ENCODE peak calls at places on chromosomes 1 and 21, in seven cellular contexts. T, E, A, O, R, K and C are unnamed samples.

GRCh38 chr1:220700591-220701179 is 10.5 kb downstream of the C1orf115 start:
- DNase-seq in T (no peak), E (no peak), A (no peak), O (no peak), R (no peak), K (no peak), C (no peak)

GRCh38 chr1:6359568-6360496 is 33.7 kb downstream of the ACOT7 start:
- DNase-seq in T (peak; percentile 33), E (peak; percentile 48), A (peak; percentile 28), O (peak; percentile 87), R (peak; percentile 73), K (peak; percentile 24), C (peak; percentile 70)

GRCh38 chr1:2537785-2538115 is 7.7 kb upstream of the HES5 start:
- DNase-seq in T (no peak), E (no peak), A (no peak), O (no peak), R (no peak), K (no peak), C (no peak)

GRCh38 chr1:211174375-211174774 is 40.4 kb upstream of the KCNH1 start:
- DNase-seq in T (no peak), E (no peak), A (no peak), O (no peak), R (no peak), K (no peak), C (no peak)

GRCh38 chr1:65209005-65209885 is 61.2 kb downstream of the AK4 start:
- DNase-seq in T (no peak), E (no peak), A (peak; percentile 73), O (no peak), R (peak; percentile 28), K (peak; percentile 36), C (no peak)

GRCh38 chr1:189616893-189617292 is 860.8 kb downstream of the BRINP3 start:
- DNase-seq in T (no peak), E (no peak), A (no peak), O (no peak), R (no peak), K (no peak), C (no peak)

GRCh38 chr1:22854688-22855565 is 117.7 kb downstream of the LACTBL1 start:
- DNase-seq in T (no peak), E (no peak), A (no peak), O (no peak), R (no peak), K (peak; percentile 62), C (peak; percentile 24)

GRCh38 chr1:1788646-1789431 is 10.6 kb upstream of the NADK start:
- DNase-seq in T (no peak), E (no peak), A (no peak), O (peak; percentile 9), R (no peak), K (peak; percentile 45), C (no peak)

GRCh38 chr1:225825606-225826005 is 15.7 kb downstream of the EPHX1 start:
- DNase-seq in T (no peak), E (no peak), A (no peak), O (no peak), R (no peak), K (no peak), C (no peak)

GRCh38 chr1:207500306-207500705 is 4.3 kb downstream of the CR1 start:
- DNase-seq in T (no peak), E (no peak), A (no peak), O (no peak), R (no peak), K (no peak), C (no peak)
- H3K9me3 ChIP-seq in T (no peaks in the 10 kb centered on the region), E (no peaks in the 10 kb centered on the region), A (no peaks in the 10 kb centered on the region), O (no peaks in the 10 kb centered on the region), R (no peaks in the 10 kb centered on the region), K (no peaks in the 10 kb centered on the region), C (no peaks in the 10 kb centered on the region)

DNA sequence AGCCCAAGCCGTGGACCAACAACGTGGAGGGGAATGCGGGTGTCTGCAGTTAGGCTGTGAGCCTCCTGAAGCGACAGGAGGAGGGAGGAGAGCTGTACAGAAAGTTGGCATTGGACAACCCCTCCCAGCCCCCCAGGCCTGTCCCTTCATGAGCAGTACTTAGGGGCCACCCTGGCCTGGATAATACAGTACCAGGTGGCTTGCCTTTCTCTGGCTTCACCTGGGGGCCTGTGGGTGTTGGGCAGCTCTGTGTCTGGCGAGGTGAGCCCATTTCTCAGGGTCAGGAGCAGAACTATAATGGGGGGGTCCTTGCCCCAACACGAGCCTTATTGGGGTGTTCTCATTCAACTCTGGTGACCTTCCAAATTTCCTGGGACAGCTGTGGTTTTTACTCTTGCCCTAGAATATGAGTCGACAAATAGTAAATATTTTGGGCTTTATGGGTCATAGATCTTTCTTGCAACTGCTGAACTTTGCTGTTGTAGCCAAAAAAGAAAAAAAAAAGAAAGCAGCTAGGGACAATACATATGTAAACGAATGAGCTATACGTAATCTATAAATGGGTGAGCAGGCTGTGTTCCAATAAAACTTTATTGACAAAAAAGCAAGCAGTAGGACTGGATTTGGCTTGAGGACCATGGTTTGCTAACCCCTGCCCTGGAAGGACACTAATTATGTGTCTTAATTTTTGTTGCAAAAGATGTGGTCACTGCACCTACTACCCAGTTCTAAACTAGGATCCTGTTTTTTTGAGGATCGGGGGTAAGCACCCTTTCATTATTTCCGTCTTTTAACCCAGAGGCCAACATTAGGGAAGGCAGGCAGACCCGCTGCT is 11.4 kb downstream of the COQ8A start:
- DNase-seq in T (no peak), E (no peak), A (no peak), O (no peak), R (no peak), K (no peak), C (no peak)
- H3K4me3 ChIP-seq in T (no peak overlapping the region), E (no peak overlapping the region), A (no peak overlapping the region), O (no peak overlapping the region), R (no peak overlapping the region), K (no peak overlapping the region), C (no peak overlapping the region)

DNA sequence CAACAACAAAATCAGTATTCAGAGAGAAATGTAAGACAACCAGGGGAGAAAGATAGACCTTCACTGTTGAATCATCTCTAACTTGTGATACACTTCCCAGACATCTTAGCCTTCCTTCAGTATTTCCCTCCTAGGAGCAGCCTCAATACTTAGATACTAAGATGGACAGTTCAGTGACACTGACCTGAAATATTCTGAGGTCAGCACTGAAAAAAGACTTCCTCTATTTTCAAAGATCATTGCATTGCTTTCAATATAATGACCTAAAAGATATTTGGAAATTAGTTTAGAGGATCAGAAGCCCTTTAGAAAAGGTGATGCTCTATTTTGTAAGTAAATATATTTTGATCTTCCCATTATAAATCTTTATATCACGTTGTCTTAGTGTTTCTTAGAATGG is 101.0 kb downstream of the MRPL39 start:
- DNase-seq in T (no peak), E (no peak), A (no peak), O (no peak), R (no peak), K (no peak), C (no peak)
- H3K9me3 ChIP-seq in T (no peaks in the 10 kb centered on the region), E (no peaks in the 10 kb centered on the region), A (no peaks in the 10 kb centered on the region), O (no peaks in the 10 kb centered on the region), R (no peaks in the 10 kb centered on the region), K (no peaks in the 10 kb centered on the region), C (no peaks in the 10 kb centered on the region)

DNA sequence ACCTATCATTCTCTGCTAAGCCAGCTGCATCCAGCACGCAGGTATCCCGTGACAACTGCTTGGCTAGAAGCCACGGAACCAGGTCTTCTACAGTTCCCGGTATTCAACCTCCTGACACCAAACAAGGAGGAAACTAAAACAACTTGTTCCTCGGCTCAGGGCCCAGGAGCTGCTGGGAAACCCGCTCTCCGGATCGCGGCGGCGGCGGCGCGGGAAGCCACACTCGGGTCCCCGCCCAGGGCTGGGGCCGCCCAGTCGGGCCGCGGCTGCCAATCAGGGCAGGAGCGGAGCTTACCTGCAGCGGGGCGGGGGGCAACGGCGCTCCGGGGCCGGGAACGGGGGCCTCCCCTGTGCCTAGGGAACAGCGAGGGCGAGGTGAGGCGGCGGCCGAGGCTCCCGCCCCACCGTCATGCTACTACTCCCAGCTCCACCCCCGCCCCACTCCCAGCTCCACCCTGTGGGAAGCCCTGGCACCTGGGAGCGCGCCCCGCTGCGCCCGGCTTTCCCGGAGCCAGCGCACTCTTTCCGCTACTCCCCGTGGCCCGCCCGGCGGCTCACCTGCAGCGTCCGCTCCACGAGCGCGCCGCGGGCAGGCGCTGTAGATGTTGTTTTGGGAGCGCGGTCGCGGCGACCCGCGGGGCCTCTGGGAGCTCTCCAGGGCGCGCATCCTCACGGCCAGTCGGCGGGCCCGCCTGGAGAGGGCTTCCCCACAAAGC is 12.1 kb downstream of the IL24 start:
- DNase-seq in T (peak; percentile 42), E (peak; percentile 66), A (peak; percentile 44), O (no peak), R (peak; percentile 59), K (no peak), C (no peak)
- H3K4me3 ChIP-seq in T (peak overlapping the region; percentile 62), E (peak overlapping the region; percentile 69), A (peak overlapping the region; percentile 22), O (no peak overlapping the region), R (peak overlapping the region; percentile 49), K (no peak overlapping the region), C (no peak overlapping the region)

GRCh38 chr1:248787430-248787829 is 31.9 kb upstream of the LYPD8 start:
- DNase-seq in T (no peak), E (no peak), A (no peak), O (peak; percentile 40), R (no peak), K (no peak), C (no peak)

GRCh38 chr1:248779350-248779749 is 23.8 kb upstream of the LYPD8 start:
- DNase-seq in T (no peak), E (no peak), A (no peak), O (no peak), R (no peak), K (no peak), C (no peak)

GRCh38 chr1:248786106-248786665 is 30.6 kb upstream of the LYPD8 start:
- DNase-seq in T (no peak), E (no peak), A (no peak), O (no peak), R (no peak), K (no peak), C (no peak)

GRCh38 chr1:248783367-248783766 is 27.8 kb upstream of the LYPD8 start:
- DNase-seq in T (no peak), E (no peak), A (no peak), O (no peak), R (no peak), K (no peak), C (no peak)

GRCh38 chr1:248782311-248782887 is 26.8 kb upstream of the LYPD8 start:
- DNase-seq in T (no peak), E (no peak), A (no peak), O (no peak), R (no peak), K (no peak), C (no peak)
- H3K9me3 ChIP-seq in T (peaks cover 4% of the 10 kb centered on the region), E (no peaks in the 10 kb centered on the region), A (no peaks in the 10 kb centered on the region), O (no peaks in the 10 kb centered on the region), R (peaks cover 2% of the 10 kb centered on the region), K (no peaks in the 10 kb centered on the region), C (peaks cover 6% of the 10 kb centered on the region)